ENCODE peak calls at places on chromosomes 12 and 14, in ten cellular contexts. One of them, this sample, is unnamed.

GRCh38 chr12:75526655-75527511 is 15.5 kb upstream of the KRR1 start:
- DNase-seq in endothelial cell: peak; percentile 16
- DNase-seq in AG09309: peak; percentile 7
- DNase-seq in astrocyte of the spinal cord: peak; percentile 80
- DNase-seq in tibial nerve: no peak
- DNase-seq in osteoblast: peak; percentile 81
- DNase-seq in kidney epithelial cell: peak; percentile 23
- DNase-seq in choroid plexus epithelial cell: peak; percentile 81
- DNase-seq in GM06990: peak; percentile 41
- DNase-seq in astrocyte of the cerebellum: peak; percentile 52
- DNase-seq in this sample: peak; percentile 17

GRCh38 chr14:99792551-99793212 is 531 bp upstream of the EML1 start:
- DNase-seq in endothelial cell: peak; percentile 16
- DNase-seq in AG09309: no peak
- DNase-seq in astrocyte of the spinal cord: peak; percentile 31
- DNase-seq in tibial nerve: no peak
- DNase-seq in osteoblast: peak; percentile 85
- DNase-seq in kidney epithelial cell: no peak
- DNase-seq in choroid plexus epithelial cell: peak; percentile 23
- DNase-seq in GM06990: peak; percentile 15
- DNase-seq in astrocyte of the cerebellum: no peak
- DNase-seq in this sample: no peak

GRCh38 chr12:105041186-105041585 is 43.1 kb downstream of the ALDH1L2 start:
- DNase-seq in endothelial cell: no peak
- DNase-seq in AG09309: no peak
- DNase-seq in astrocyte of the spinal cord: peak; percentile 33
- DNase-seq in tibial nerve: peak; percentile 24
- DNase-seq in osteoblast: no peak
- DNase-seq in kidney epithelial cell: no peak
- DNase-seq in choroid plexus epithelial cell: no peak
- DNase-seq in GM06990: no peak
- DNase-seq in astrocyte of the cerebellum: peak; percentile 87
- DNase-seq in this sample: no peak

GRCh38 chr12:130014485-130014807 is 110.6 kb upstream of the TMEM132D start:
- DNase-seq in endothelial cell: no peak
- DNase-seq in AG09309: no peak
- DNase-seq in astrocyte of the spinal cord: no peak
- DNase-seq in tibial nerve: no peak
- DNase-seq in osteoblast: no peak
- DNase-seq in kidney epithelial cell: no peak
- DNase-seq in choroid plexus epithelial cell: no peak
- DNase-seq in GM06990: no peak
- DNase-seq in astrocyte of the cerebellum: no peak
- DNase-seq in this sample: no peak

GRCh38 chr12:51028126-51028810 is 2.1 kb upstream of the SLC11A2 start:
- DNase-seq in endothelial cell: no peak
- DNase-seq in AG09309: no peak
- DNase-seq in astrocyte of the spinal cord: peak; percentile 43
- DNase-seq in tibial nerve: peak; percentile 21
- DNase-seq in osteoblast: peak; percentile 63
- DNase-seq in kidney epithelial cell: no peak
- DNase-seq in choroid plexus epithelial cell: peak; percentile 73
- DNase-seq in GM06990: no peak
- DNase-seq in astrocyte of the cerebellum: peak; percentile 15
- DNase-seq in this sample: no peak

GRCh38 chr14:80988742-80989429 is 33.5 kb downstream of the TSHR start:
- DNase-seq in endothelial cell: no peak
- DNase-seq in AG09309: no peak
- DNase-seq in astrocyte of the spinal cord: no peak
- DNase-seq in tibial nerve: no peak
- DNase-seq in osteoblast: no peak
- DNase-seq in kidney epithelial cell: no peak
- DNase-seq in choroid plexus epithelial cell: peak; percentile 12
- DNase-seq in GM06990: no peak
- DNase-seq in astrocyte of the cerebellum: no peak
- DNase-seq in this sample: no peak

GRCh38 chr12:59087077-59087673 is 166.9 kb upstream of the LRIG3 start:
- DNase-seq in endothelial cell: no peak
- DNase-seq in AG09309: no peak
- DNase-seq in astrocyte of the spinal cord: peak; percentile 49
- DNase-seq in tibial nerve: no peak
- DNase-seq in osteoblast: no peak
- DNase-seq in kidney epithelial cell: no peak
- DNase-seq in choroid plexus epithelial cell: peak; percentile 54
- DNase-seq in GM06990: no peak
- DNase-seq in astrocyte of the cerebellum: peak; percentile 19
- DNase-seq in this sample: no peak

GRCh38 chr12:12717586-12718381 is 616 bp downstream of the CDKN1B start:
- DNase-seq in endothelial cell: peak; percentile 25
- DNase-seq in AG09309: no peak
- DNase-seq in astrocyte of the spinal cord: peak; percentile 22
- DNase-seq in tibial nerve: peak; percentile 25
- DNase-seq in osteoblast: no peak
- DNase-seq in kidney epithelial cell: no peak
- DNase-seq in choroid plexus epithelial cell: peak; percentile 35
- DNase-seq in GM06990: peak; percentile 48
- DNase-seq in astrocyte of the cerebellum: no peak
- DNase-seq in this sample: no peak

GRCh38 chr12:111953455-111953854 is 59.5 kb downstream of the TMEM116 start:
- DNase-seq in endothelial cell: no peak
- DNase-seq in AG09309: no peak
- DNase-seq in astrocyte of the spinal cord: no peak
- DNase-seq in tibial nerve: peak; percentile 12
- DNase-seq in osteoblast: peak; percentile 19
- DNase-seq in kidney epithelial cell: no peak
- DNase-seq in choroid plexus epithelial cell: peak; percentile 37
- DNase-seq in GM06990: no peak
- DNase-seq in astrocyte of the cerebellum: no peak
- DNase-seq in this sample: no peak

GRCh38 chr14:54424479-54424901 is 16.7 kb downstream of the CNIH1 start:
- DNase-seq in endothelial cell: no peak
- DNase-seq in AG09309: no peak
- DNase-seq in astrocyte of the spinal cord: no peak
- DNase-seq in tibial nerve: no peak
- DNase-seq in osteoblast: no peak
- DNase-seq in kidney epithelial cell: no peak
- DNase-seq in choroid plexus epithelial cell: no peak
- DNase-seq in GM06990: no peak
- DNase-seq in astrocyte of the cerebellum: no peak
- DNase-seq in this sample: no peak

GRCh38 chr12:113838896-113839295 is 127.2 kb downstream of the RBM19 start:
- DNase-seq in endothelial cell: no peak
- DNase-seq in AG09309: no peak
- DNase-seq in astrocyte of the spinal cord: no peak
- DNase-seq in tibial nerve: no peak
- DNase-seq in osteoblast: no peak
- DNase-seq in kidney epithelial cell: no peak
- DNase-seq in choroid plexus epithelial cell: no peak
- DNase-seq in GM06990: no peak
- DNase-seq in astrocyte of the cerebellum: no peak
- DNase-seq in this sample: no peak

GRCh38 chr12:56160160-56160763 is 2.1 kb downstream of the MYL6 start:
- DNase-seq in endothelial cell: peak; percentile 37
- DNase-seq in AG09309: no peak
- DNase-seq in astrocyte of the spinal cord: no peak
- DNase-seq in tibial nerve: no peak
- DNase-seq in osteoblast: no peak
- DNase-seq in kidney epithelial cell: no peak
- DNase-seq in choroid plexus epithelial cell: peak; percentile 58
- DNase-seq in GM06990: peak; percentile 35
- DNase-seq in astrocyte of the cerebellum: no peak
- DNase-seq in this sample: no peak

GRCh38 chr12:114119316-114119715 is 153.2 kb upstream of the RBM19 start:
- DNase-seq in endothelial cell: no peak
- DNase-seq in AG09309: no peak
- DNase-seq in astrocyte of the spinal cord: no peak
- DNase-seq in tibial nerve: no peak
- DNase-seq in osteoblast: no peak
- DNase-seq in kidney epithelial cell: no peak
- DNase-seq in choroid plexus epithelial cell: no peak
- DNase-seq in GM06990: no peak
- DNase-seq in astrocyte of the cerebellum: no peak
- DNase-seq in this sample: no peak

GRCh38 chr12:75479963-75480461 is 543 bp upstream of the GLIPR1 start:
- DNase-seq in endothelial cell: no peak
- DNase-seq in AG09309: peak; percentile 56
- DNase-seq in astrocyte of the spinal cord: peak; percentile 93
- DNase-seq in tibial nerve: no peak
- DNase-seq in osteoblast: no peak
- DNase-seq in kidney epithelial cell: peak; percentile 42
- DNase-seq in choroid plexus epithelial cell: peak; percentile 79
- DNase-seq in GM06990: peak; percentile 39
- DNase-seq in astrocyte of the cerebellum: peak; percentile 93
- DNase-seq in this sample: no peak

GRCh38 chr14:29282169-29282568 is 515.6 kb downstream of the FOXG1 start:
- DNase-seq in endothelial cell: no peak
- DNase-seq in AG09309: peak; percentile 13
- DNase-seq in astrocyte of the spinal cord: peak; percentile 34
- DNase-seq in tibial nerve: no peak
- DNase-seq in osteoblast: peak; percentile 38
- DNase-seq in kidney epithelial cell: no peak
- DNase-seq in choroid plexus epithelial cell: peak; percentile 11
- DNase-seq in GM06990: no peak
- DNase-seq in astrocyte of the cerebellum: no peak
- DNase-seq in this sample: no peak

GRCh38 chr12:3061129-3061857 is 15.9 kb upstream of the TSPAN9 start:
- DNase-seq in endothelial cell: no peak
- DNase-seq in AG09309: peak; percentile 47
- DNase-seq in astrocyte of the spinal cord: peak; percentile 55
- DNase-seq in tibial nerve: no peak
- DNase-seq in osteoblast: peak; percentile 91
- DNase-seq in kidney epithelial cell: no peak
- DNase-seq in choroid plexus epithelial cell: peak; percentile 66
- DNase-seq in GM06990: no peak
- DNase-seq in astrocyte of the cerebellum: peak; percentile 20
- DNase-seq in this sample: no peak

GRCh38 chr12:124654666-124655316 is 87.4 kb upstream of the NCOR2 start:
- DNase-seq in endothelial cell: no peak
- DNase-seq in AG09309: no peak
- DNase-seq in astrocyte of the spinal cord: no peak
- DNase-seq in tibial nerve: peak; percentile 46
- DNase-seq in osteoblast: peak; percentile 91
- DNase-seq in kidney epithelial cell: no peak
- DNase-seq in choroid plexus epithelial cell: no peak
- DNase-seq in GM06990: no peak
- DNase-seq in astrocyte of the cerebellum: no peak
- DNase-seq in this sample: no peak

GRCh38 chr14:32331227-32331597 is 2.1 kb downstream of the AKAP6 start:
- DNase-seq in endothelial cell: no peak
- DNase-seq in AG09309: no peak
- DNase-seq in astrocyte of the spinal cord: no peak
- DNase-seq in tibial nerve: no peak
- DNase-seq in osteoblast: no peak
- DNase-seq in kidney epithelial cell: no peak
- DNase-seq in choroid plexus epithelial cell: no peak
- DNase-seq in GM06990: no peak
- DNase-seq in astrocyte of the cerebellum: no peak
- DNase-seq in this sample: no peak

GRCh38 chr12:22042981-22043669 is 2.9 kb upstream of the CMAS start:
- DNase-seq in endothelial cell: no peak
- DNase-seq in AG09309: peak; percentile 85
- DNase-seq in astrocyte of the spinal cord: peak; percentile 52
- DNase-seq in tibial nerve: no peak
- DNase-seq in osteoblast: peak; percentile 87
- DNase-seq in kidney epithelial cell: no peak
- DNase-seq in choroid plexus epithelial cell: peak; percentile 66
- DNase-seq in GM06990: no peak
- DNase-seq in astrocyte of the cerebellum: no peak
- DNase-seq in this sample: no peak

GRCh38 chr14:77872971-77873370 is 73.1 kb downstream of the ADCK1 start:
- DNase-seq in endothelial cell: no peak
- DNase-seq in AG09309: no peak
- DNase-seq in astrocyte of the spinal cord: no peak
- DNase-seq in tibial nerve: no peak
- DNase-seq in osteoblast: no peak
- DNase-seq in kidney epithelial cell: no peak
- DNase-seq in choroid plexus epithelial cell: no peak
- DNase-seq in GM06990: no peak
- DNase-seq in astrocyte of the cerebellum: no peak
- DNase-seq in this sample: no peak

GRCh38 chr14:52706286-52706685 is 714 bp upstream of the PSMC6 start:
- DNase-seq in endothelial cell: no peak
- DNase-seq in AG09309: no peak
- DNase-seq in astrocyte of the spinal cord: no peak
- DNase-seq in tibial nerve: no peak
- DNase-seq in osteoblast: no peak
- DNase-seq in kidney epithelial cell: no peak
- DNase-seq in choroid plexus epithelial cell: peak; percentile 52
- DNase-seq in GM06990: no peak
- DNase-seq in astrocyte of the cerebellum: no peak
- DNase-seq in this sample: no peak

GRCh38 chr12:57738142-57738474 is 434 bp downstream of the AGAP2 start:
- DNase-seq in endothelial cell: no peak
- DNase-seq in AG09309: no peak
- DNase-seq in astrocyte of the spinal cord: no peak
- DNase-seq in tibial nerve: no peak
- DNase-seq in osteoblast: no peak
- DNase-seq in kidney epithelial cell: no peak
- DNase-seq in choroid plexus epithelial cell: no peak
- DNase-seq in GM06990: no peak
- DNase-seq in astrocyte of the cerebellum: no peak
- DNase-seq in this sample: no peak
- TF ChIP-seq CTCF in endothelial cell: no peak
- TF ChIP-seq CTCF in AG09309: no peak
- TF ChIP-seq CTCF in astrocyte of the spinal cord: no peak
- TF ChIP-seq CTCF in tibial nerve: no peak
- TF ChIP-seq CTCF in osteoblast: no peak
- TF ChIP-seq CTCF in kidney epithelial cell: no peak
- TF ChIP-seq CTCF in choroid plexus epithelial cell: no peak
- TF ChIP-seq CTCF in GM06990: no peak
- TF ChIP-seq CTCF in astrocyte of the cerebellum: no peak
- TF ChIP-seq CTCF in this sample: no peak

GRCh38 chr12:1367331-1367730 is 227.1 kb downstream of the FBXL14 start:
- DNase-seq in endothelial cell: no peak
- DNase-seq in AG09309: no peak
- DNase-seq in astrocyte of the spinal cord: no peak
- DNase-seq in tibial nerve: no peak
- DNase-seq in osteoblast: no peak
- DNase-seq in kidney epithelial cell: no peak
- DNase-seq in choroid plexus epithelial cell: no peak
- DNase-seq in GM06990: no peak
- DNase-seq in astrocyte of the cerebellum: no peak
- DNase-seq in this sample: no peak
- TF ChIP-seq CTCF in endothelial cell: no peak
- TF ChIP-seq CTCF in AG09309: no peak
- TF ChIP-seq CTCF in astrocyte of the spinal cord: no peak
- TF ChIP-seq CTCF in tibial nerve: no peak
- TF ChIP-seq CTCF in osteoblast: no peak
- TF ChIP-seq CTCF in kidney epithelial cell: no peak
- TF ChIP-seq CTCF in choroid plexus epithelial cell: no peak
- TF ChIP-seq CTCF in GM06990: no peak
- TF ChIP-seq CTCF in astrocyte of the cerebellum: no peak
- TF ChIP-seq CTCF in this sample: no peak

GRCh38 chr14:20306079-20306423 is 300 bp upstream of the TTC5 start:
- DNase-seq in endothelial cell: no peak
- DNase-seq in AG09309: no peak
- DNase-seq in astrocyte of the spinal cord: no peak
- DNase-seq in tibial nerve: no peak
- DNase-seq in osteoblast: no peak
- DNase-seq in kidney epithelial cell: no peak
- DNase-seq in choroid plexus epithelial cell: no peak
- DNase-seq in GM06990: no peak
- DNase-seq in astrocyte of the cerebellum: no peak
- DNase-seq in this sample: no peak
- TF ChIP-seq CTCF in endothelial cell: peak; percentile 10
- TF ChIP-seq CTCF in AG09309: no peak
- TF ChIP-seq CTCF in astrocyte of the spinal cord: no peak
- TF ChIP-seq CTCF in tibial nerve: no peak
- TF ChIP-seq CTCF in osteoblast: no peak
- TF ChIP-seq CTCF in kidney epithelial cell: no peak
- TF ChIP-seq CTCF in choroid plexus epithelial cell: no peak
- TF ChIP-seq CTCF in GM06990: no peak
- TF ChIP-seq CTCF in astrocyte of the cerebellum: no peak
- TF ChIP-seq CTCF in this sample: no peak

GRCh38 chr12:107760817-107761501 is at the start of gene PRDM4:
- DNase-seq in endothelial cell: peak; percentile 98
- DNase-seq in AG09309: peak; percentile 70
- DNase-seq in astrocyte of the spinal cord: peak; percentile 94
- DNase-seq in tibial nerve: peak; percentile 77
- DNase-seq in osteoblast: peak; percentile 100
- DNase-seq in kidney epithelial cell: peak; percentile 70
- DNase-seq in choroid plexus epithelial cell: peak; percentile 96
- DNase-seq in GM06990: peak; percentile 95
- DNase-seq in astrocyte of the cerebellum: peak; percentile 82
- DNase-seq in this sample: peak; percentile 80
- TF ChIP-seq CTCF in endothelial cell: peak; percentile 60
- TF ChIP-seq CTCF in AG09309: no peak
- TF ChIP-seq CTCF in astrocyte of the spinal cord: no peak
- TF ChIP-seq CTCF in tibial nerve: peak; percentile 47
- TF ChIP-seq CTCF in osteoblast: peak; percentile 20
- TF ChIP-seq CTCF in kidney epithelial cell: no peak
- TF ChIP-seq CTCF in choroid plexus epithelial cell: no peak
- TF ChIP-seq CTCF in GM06990: no peak
- TF ChIP-seq CTCF in astrocyte of the cerebellum: no peak
- TF ChIP-seq CTCF in this sample: peak; percentile 55

This sample was measured in D721Med.